ENCODE peak calls at places on chromosome 19, in five cellular contexts. S is esophagus muscularis mucosa, X is AG04450, K is neural crest cell, M is mucosa of descending colon. V is an unnamed sample.

GRCh38 chr19:29535984-29536508 is 10.3 kb downstream of the VSTM2B start:
- DNase-seq in S (no peak), X (no peak), K (no peak), M (no peak), V (no peak)

GRCh38 chr19:40754611-40755247 is 3.7 kb downstream of the SNRPA start:
- DNase-seq in S (no peak), X (no peak), K (no peak), M (peak; percentile 77), V (no peak)

GRCh38 chr19:16197188-16197621 is 506 bp upstream of the AP1M1 start:
- DNase-seq in S (no peak), X (peak; percentile 55), K (no peak), M (no peak), V (no peak)

GRCh38 chr19:53308339-53308811 is 25.2 kb upstream of the ZNF845 start:
- DNase-seq in S (no peak), X (no peak), K (peak; percentile 26), M (peak; percentile 38), V (peak; percentile 80)

GRCh38 chr19:34120846-34121639 is 51.3 kb upstream of the LSM14A start:
- DNase-seq in S (no peak), X (peak; percentile 20), K (peak; percentile 34), M (peak; percentile 38), V (no peak)

GRCh38 chr19:7646426-7646700 is 9.5 kb downstream of the STXBP2 start:
- DNase-seq in S (no peak), X (no peak), K (no peak), M (no peak), V (no peak)

GRCh38 chr19:7701049-7701653 is 780 bp downstream of the FCER2 start:
- DNase-seq in S (no peak), X (no peak), K (no peak), M (no peak), V (no peak)

GRCh38 chr19:37551123-37551993 is 43.2 kb downstream of the ZNF571 start:
- DNase-seq in S (no peak), X (peak; percentile 7), K (no peak), M (peak; percentile 81), V (no peak)

GRCh38 chr19:511101-511841 is 4.0 kb downstream of the TPGS1 start:
- DNase-seq in S (no peak), X (no peak), K (no peak), M (peak; percentile 82), V (no peak)

GRCh38 chr19:13398780-13399726 is 107.2 kb downstream of the CACNA1A start:
- DNase-seq in S (no peak), X (peak; percentile 75), K (no peak), M (no peak), V (no peak)

GRCh38 chr19:9070066-9070465 is 16.8 kb upstream of the OR1M1 start:
- DNase-seq in S (no peak), X (no peak), K (no peak), M (no peak), V (no peak)

GRCh38 chr19:3287814-3288213 is 63.4 kb downstream of the CELF5 start:
- DNase-seq in S (no peak), X (no peak), K (no peak), M (no peak), V (no peak)

GRCh38 chr19:23071087-23071511 is 45.7 kb upstream of the ZNF730 start:
- DNase-seq in S (no peak), X (no peak), K (no peak), M (peak; percentile 28), V (no peak)

GRCh38 chr19:33805840-33806433 is 9.3 kb downstream of the KCTD15 start:
- DNase-seq in S (no peak), X (no peak), K (no peak), M (no peak), V (no peak)

GRCh38 chr19:32186542-32187330 is 158.7 kb upstream of the ZNF507 start:
- DNase-seq in S (no peak), X (no peak), K (no peak), M (no peak), V (no peak)

GRCh38 chr19:33204136-33204973 is 10.2 kb downstream of the LRP3 start:
- DNase-seq in S (no peak), X (no peak), K (no peak), M (no peak), V (no peak)

GRCh38 chr19:36265856-36266374 is 51.0 kb downstream of the ZNF146 start:
- DNase-seq in S (no peak), X (no peak), K (no peak), M (no peak), V (no peak)

GRCh38 chr19:33247441-33247819 is 21.8 kb upstream of the SLC7A10 start:
- DNase-seq in S (no peak), X (no peak), K (no peak), M (no peak), V (no peak)

GRCh38 chr19:13098291-13099072 is 4.2 kb downstream of the LYL1 start:
- DNase-seq in S (no peak), X (no peak), K (no peak), M (peak; percentile 62), V (no peak)

GRCh38 chr19:40235238-40236025 is 8.9 kb upstream of the CCNP start:
- DNase-seq in S (no peak), X (no peak), K (no peak), M (no peak), V (no peak)

GRCh38 chr19:55373318-55373992 is 3.2 kb upstream of the TMEM190 start:
- DNase-seq in S (no peak), X (no peak), K (no peak), M (no peak), V (no peak)

GRCh38 chr19:1774999-1775772 is 21.9 kb downstream of the ONECUT3 start:
- DNase-seq in S (no peak), X (no peak), K (no peak), M (no peak), V (no peak)

GRCh38 chr19:44590245-44591059 is 22.9 kb upstream of the IGSF23 start:
- DNase-seq in S (no peak), X (no peak), K (no peak), M (no peak), V (no peak)

GRCh38 chr19:44592451-44592890 is 20.9 kb upstream of the IGSF23 start:
- DNase-seq in S (no peak), X (no peak), K (no peak), M (no peak), V (no peak)

GRCh38 chr19:44585371-44586141 is 27.8 kb upstream of the IGSF23 start:
- DNase-seq in S (no peak), X (no peak), K (no peak), M (no peak), V (no peak)

GRCh38 chr19:44588753-44589112 is 24.6 kb upstream of the IGSF23 start:
- DNase-seq in S (no peak), X (no peak), K (no peak), M (no peak), V (no peak)

GRCh38 chr19:44587863-44588752 is 25.3 kb upstream of the IGSF23 start:
- DNase-seq in S (no peak), X (peak; percentile 86), K (no peak), M (no peak), V (no peak)
- TF ChIP-seq CTCF in S (no peak), X (peak; percentile 60), K (no peak), M (no peak), V (peak; percentile 53)

GRCh38 chr19:46660008-46660517 is 919 bp downstream of the DACT3 start:
- DNase-seq in S (no peak), X (no peak), K (peak; percentile 26), M (peak; percentile 35), V (no peak)
- TF ChIP-seq CTCF in S (no peak), X (no peak), K (peak; percentile 13), M (no peak), V (no peak)

GRCh38 chr19:49196527-49197240 is 39.1 kb downstream of the TRPM4 start:
- DNase-seq in S (no peak), X (no peak), K (no peak), M (peak; percentile 73), V (no peak)
- TF ChIP-seq CTCF in S (no peak), X (no peak), K (no peak), M (no peak), V (no peak)

GRCh38 chr19:44113138-44113783 is at the start of gene ZNF225:
- DNase-seq in S (peak; percentile 98), X (peak; percentile 96), K (peak; percentile 85), M (peak; percentile 90), V (peak; percentile 97)
- TF ChIP-seq CTCF in S (no peak), X (no peak), K (no peak), M (no peak), V (peak; percentile 11)

DNA sequence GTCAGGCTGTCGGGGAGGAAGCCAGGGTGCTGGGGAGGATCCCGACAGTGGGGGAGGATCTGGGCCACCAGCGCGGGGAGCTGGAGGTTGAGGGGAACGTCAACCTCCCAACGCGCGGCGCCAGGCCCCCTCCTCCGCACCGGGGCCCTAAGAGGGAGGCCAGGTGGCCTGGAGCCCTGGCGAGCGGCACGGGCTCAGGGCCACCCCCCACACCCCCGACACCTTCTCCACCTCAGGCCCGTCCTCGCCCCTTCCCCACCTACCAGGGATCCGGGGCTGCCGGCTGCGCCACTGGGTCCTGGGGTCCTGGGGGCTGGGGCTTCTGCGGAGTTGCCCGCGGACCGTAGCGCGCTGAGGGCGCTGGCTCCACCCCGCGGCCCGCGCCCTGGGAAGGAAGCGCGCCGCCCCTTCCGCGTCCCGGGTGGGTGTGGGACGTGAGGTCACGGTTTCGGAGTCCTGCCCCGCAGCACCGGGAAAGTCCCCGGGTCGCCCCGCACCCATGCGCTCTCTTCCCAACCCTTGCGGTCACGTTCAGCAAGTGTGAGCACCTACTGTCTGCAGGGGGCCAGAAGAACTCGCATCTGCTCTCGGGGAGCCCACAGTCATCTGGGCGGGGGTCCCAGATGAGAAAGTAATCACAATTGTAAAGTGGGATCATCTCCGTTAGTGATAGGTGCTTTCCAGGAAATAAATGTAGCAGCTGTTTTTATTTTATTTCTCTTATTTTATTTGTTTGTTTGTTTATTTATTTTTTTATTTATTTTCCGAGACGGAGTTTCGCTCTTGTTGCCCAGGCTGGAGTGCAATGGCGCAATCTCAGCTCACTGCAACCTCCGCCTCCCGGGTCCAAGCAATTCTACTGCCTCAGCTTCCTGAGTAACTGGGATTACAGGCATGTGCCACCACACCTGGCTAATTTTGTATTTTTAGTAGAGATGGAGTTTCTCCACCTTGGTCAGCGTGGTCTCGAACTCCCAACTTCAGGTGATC is at the start of gene TICAM1:
- DNase-seq in S (no peak), X (no peak), K (no peak), M (peak; percentile 90), V (no peak)
- TF ChIP-seq CTCF in S (no peak), X (no peak), K (peak; percentile 18), M (no peak), V (no peak)

GRCh38 chr19:18194208-18194530 is 1.2 kb downstream of the MPV17L2 start:
- DNase-seq in S (no peak), X (no peak), K (no peak), M (no peak), V (no peak)

GRCh38 chr19:18194554-18195238 is 1.7 kb downstream of the MPV17L2 start:
- DNase-seq in S (no peak), X (no peak), K (no peak), M (peak; percentile 59), V (no peak)

GRCh38 chr19:18191640-18192062 is 1.4 kb upstream of the MPV17L2 start:
- DNase-seq in S (no peak), X (no peak), K (no peak), M (peak; percentile 48), V (no peak)

GRCh38 chr19:18192673-18193387 is at the start of gene MPV17L2:
- DNase-seq in S (peak; percentile 100), X (peak; percentile 100), K (peak; percentile 95), M (peak; percentile 98), V (peak; percentile 100)

GRCh38 chr19:18193388-18194207 is 580 bp downstream of the MPV17L2 start:
- DNase-seq in S (no peak), X (no peak), K (no peak), M (peak; percentile 38), V (no peak)
- TF ChIP-seq CTCF in S (no peak), X (no peak), K (no peak), M (no peak), V (peak; percentile 13)